ENCODE peak calls at places on chromosomes 6 and 20, in nine cellular contexts. One of them, this sample, is unnamed.

GRCh38 chr20:24627291-24627690 is 157.9 kb downstream of the SYNDIG1 start:
- DNase-seq in neural crest cell: no peak
- DNase-seq in bronchial epithelial cell: no peak
- DNase-seq in cardiac muscle cell: no peak
- DNase-seq in Peyer's patch: no peak
- DNase-seq in uterus: no peak
- DNase-seq in pancreas: no peak
- DNase-seq in glutamatergic neuron: no peak
- DNase-seq in GM23338: no peak
- DNase-seq in this sample: no peak

GRCh38 chr6:73394577-73395354 is at the start of gene DDX43:
- DNase-seq in glutamatergic neuron: no peak
- DNase-seq in bronchial epithelial cell: peak; percentile 15
- DNase-seq in GM23338: peak; percentile 77
- DNase-seq in pancreas: peak; percentile 70
- DNase-seq in cardiac muscle cell: no peak
- DNase-seq in neural crest cell: no peak
- DNase-seq in Peyer's patch: peak; percentile 63
- DNase-seq in uterus: peak; percentile 18
- DNase-seq in this sample: peak; percentile 75

GRCh38 chr6:57256541-57256940 is 34.4 kb upstream of the RAB23 start:
- DNase-seq in Peyer's patch: no peak
- DNase-seq in uterus: no peak
- DNase-seq in pancreas: no peak
- DNase-seq in GM23338: no peak
- DNase-seq in cardiac muscle cell: no peak
- DNase-seq in glutamatergic neuron: no peak
- DNase-seq in bronchial epithelial cell: no peak
- DNase-seq in neural crest cell: no peak
- DNase-seq in this sample: no peak

GRCh38 chr6:143902827-143903226 is 38.6 kb downstream of the ZC2HC1B start:
- DNase-seq in glutamatergic neuron: no peak
- DNase-seq in pancreas: no peak
- DNase-seq in Peyer's patch: no peak
- DNase-seq in cardiac muscle cell: no peak
- DNase-seq in uterus: no peak
- DNase-seq in bronchial epithelial cell: no peak
- DNase-seq in GM23338: no peak
- DNase-seq in neural crest cell: no peak
- DNase-seq in this sample: no peak

GRCh38 chr20:52048365-52048764 is 143.2 kb downstream of the ZFP64 start:
- DNase-seq in uterus: no peak
- DNase-seq in glutamatergic neuron: no peak
- DNase-seq in cardiac muscle cell: no peak
- DNase-seq in Peyer's patch: no peak
- DNase-seq in neural crest cell: no peak
- DNase-seq in bronchial epithelial cell: no peak
- DNase-seq in GM23338: peak; percentile 84
- DNase-seq in pancreas: no peak
- DNase-seq in this sample: no peak

GRCh38 chr6:35011096-35012041 is 122.3 kb downstream of the ANKS1A start:
- DNase-seq in Peyer's patch: no peak
- DNase-seq in pancreas: no peak
- DNase-seq in glutamatergic neuron: no peak
- DNase-seq in uterus: no peak
- DNase-seq in cardiac muscle cell: no peak
- DNase-seq in neural crest cell: no peak
- DNase-seq in GM23338: no peak
- DNase-seq in bronchial epithelial cell: no peak
- DNase-seq in this sample: no peak

GRCh38 chr20:63934271-63935068 is 21.7 kb downstream of the UCKL1 start:
- DNase-seq in uterus: no peak
- DNase-seq in pancreas: no peak
- DNase-seq in GM23338: peak; percentile 72
- DNase-seq in cardiac muscle cell: peak; percentile 49
- DNase-seq in Peyer's patch: no peak
- DNase-seq in glutamatergic neuron: peak; percentile 72
- DNase-seq in neural crest cell: peak; percentile 36
- DNase-seq in bronchial epithelial cell: no peak
- DNase-seq in this sample: no peak

GRCh38 chr6:158646023-158646888 is 1.7 kb upstream of the DYNLT1 start:
- DNase-seq in neural crest cell: no peak
- DNase-seq in GM23338: no peak
- DNase-seq in Peyer's patch: no peak
- DNase-seq in pancreas: no peak
- DNase-seq in uterus: no peak
- DNase-seq in bronchial epithelial cell: peak; percentile 83
- DNase-seq in glutamatergic neuron: no peak
- DNase-seq in cardiac muscle cell: no peak
- DNase-seq in this sample: peak; percentile 25

GRCh38 chr20:47360207-47360488 is 3.6 kb upstream of the ZMYND8 start:
- DNase-seq in bronchial epithelial cell: peak; percentile 98
- DNase-seq in uterus: no peak
- DNase-seq in neural crest cell: no peak
- DNase-seq in GM23338: no peak
- DNase-seq in glutamatergic neuron: no peak
- DNase-seq in cardiac muscle cell: no peak
- DNase-seq in pancreas: peak; percentile 58
- DNase-seq in Peyer's patch: no peak
- DNase-seq in this sample: no peak

DNA sequence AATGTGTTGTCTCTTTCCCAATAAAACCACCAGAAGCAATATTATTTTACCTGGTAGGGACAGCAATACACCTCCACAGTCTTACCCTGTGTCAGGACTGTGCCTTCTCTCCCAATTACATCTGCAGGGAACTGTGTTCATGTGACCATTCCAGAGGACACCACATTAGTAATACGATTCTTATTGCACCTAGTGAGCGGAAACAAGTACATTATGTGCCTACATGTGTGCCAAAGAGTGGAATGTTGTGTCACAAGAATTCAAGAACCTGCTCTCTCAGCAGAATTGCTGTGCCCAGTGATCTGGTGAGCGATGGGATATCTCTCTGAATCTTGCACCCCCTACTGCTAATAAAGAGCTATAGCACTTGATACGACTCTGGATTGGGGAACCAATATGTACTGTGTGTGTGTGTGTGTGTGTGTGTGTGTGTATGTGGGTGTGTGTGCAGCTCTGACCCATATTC is 57.4 kb upstream of the FOXC1 start:
- DNase-seq in Peyer's patch: no peak
- DNase-seq in neural crest cell: no peak
- DNase-seq in uterus: no peak
- DNase-seq in glutamatergic neuron: no peak
- DNase-seq in cardiac muscle cell: no peak
- DNase-seq in GM23338: peak; percentile 71
- DNase-seq in pancreas: no peak
- DNase-seq in bronchial epithelial cell: peak; percentile 40
- DNase-seq in this sample: no peak
- TF ChIP-seq CTCF in Peyer's patch: no peak
- TF ChIP-seq CTCF in neural crest cell: peak; percentile 40
- TF ChIP-seq CTCF in uterus: no peak
- TF ChIP-seq CTCF in glutamatergic neuron: no peak
- TF ChIP-seq CTCF in cardiac muscle cell: peak; percentile 48
- TF ChIP-seq CTCF in GM23338: peak; percentile 53
- TF ChIP-seq CTCF in pancreas: no peak
- TF ChIP-seq CTCF in bronchial epithelial cell: peak; percentile 41
- TF ChIP-seq CTCF in this sample: peak; percentile 30

GRCh38 chr6:116615937-116616756 is at the start of gene RSPH4A:
- DNase-seq in GM23338: peak; percentile 99
- DNase-seq in neural crest cell: peak; percentile 75
- DNase-seq in uterus: peak; percentile 90
- DNase-seq in cardiac muscle cell: peak; percentile 97
- DNase-seq in glutamatergic neuron: peak; percentile 84
- DNase-seq in pancreas: peak; percentile 94
- DNase-seq in bronchial epithelial cell: peak; percentile 95
- DNase-seq in Peyer's patch: peak; percentile 74
- DNase-seq in this sample: peak; percentile 95
- TF ChIP-seq CTCF in GM23338: no peak
- TF ChIP-seq CTCF in neural crest cell: no peak
- TF ChIP-seq CTCF in uterus: no peak
- TF ChIP-seq CTCF in cardiac muscle cell: peak; percentile 43
- TF ChIP-seq CTCF in glutamatergic neuron: no peak
- TF ChIP-seq CTCF in pancreas: no peak
- TF ChIP-seq CTCF in bronchial epithelial cell: no peak
- TF ChIP-seq CTCF in Peyer's patch: no peak
- TF ChIP-seq CTCF in this sample: peak; percentile 20

GRCh38 chr6:155319902-155320301 is 5.6 kb upstream of the TFB1M start:
- DNase-seq in Peyer's patch: no peak
- DNase-seq in uterus: no peak
- DNase-seq in neural crest cell: no peak
- DNase-seq in glutamatergic neuron: no peak
- DNase-seq in bronchial epithelial cell: no peak
- DNase-seq in pancreas: no peak
- DNase-seq in GM23338: no peak
- DNase-seq in cardiac muscle cell: no peak
- DNase-seq in this sample: no peak

GRCh38 chr6:155314773-155315515 is 660 bp upstream of the TFB1M start:
- DNase-seq in Peyer's patch: no peak
- DNase-seq in neural crest cell: no peak
- DNase-seq in glutamatergic neuron: no peak
- DNase-seq in cardiac muscle cell: no peak
- DNase-seq in uterus: peak; percentile 36
- DNase-seq in bronchial epithelial cell: peak; percentile 83
- DNase-seq in pancreas: peak; percentile 56
- DNase-seq in GM23338: no peak
- DNase-seq in this sample: no peak

GRCh38 chr6:155315516-155315871 is 1.2 kb upstream of the TFB1M start:
- DNase-seq in pancreas: no peak
- DNase-seq in uterus: no peak
- DNase-seq in bronchial epithelial cell: no peak
- DNase-seq in cardiac muscle cell: no peak
- DNase-seq in glutamatergic neuron: no peak
- DNase-seq in neural crest cell: no peak
- DNase-seq in Peyer's patch: no peak
- DNase-seq in GM23338: no peak
- DNase-seq in this sample: no peak

GRCh38 chr6:155316419-155316818 is 2.1 kb upstream of the TFB1M start:
- DNase-seq in pancreas: no peak
- DNase-seq in GM23338: no peak
- DNase-seq in uterus: no peak
- DNase-seq in glutamatergic neuron: no peak
- DNase-seq in bronchial epithelial cell: no peak
- DNase-seq in Peyer's patch: no peak
- DNase-seq in neural crest cell: no peak
- DNase-seq in cardiac muscle cell: no peak
- DNase-seq in this sample: no peak

DNA sequence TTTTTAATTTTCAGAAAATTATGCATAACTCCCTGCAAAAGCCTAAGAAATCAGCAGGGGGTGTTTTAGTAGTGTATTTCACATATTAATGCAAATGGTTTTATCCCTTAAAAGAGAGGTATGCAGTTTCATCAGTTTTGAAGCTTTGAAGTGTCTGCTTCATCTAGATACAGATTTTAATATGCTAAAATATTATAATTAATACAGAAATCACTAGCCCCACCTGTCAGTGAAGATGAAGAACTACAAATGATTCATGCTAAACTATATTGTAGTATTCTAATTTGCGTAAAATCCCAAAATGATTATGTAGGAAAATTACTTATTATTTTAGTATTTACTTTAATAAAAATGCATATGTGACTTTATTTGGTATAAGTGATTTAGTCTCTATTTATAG is 2.9 kb upstream of the TFB1M start:
- DNase-seq in cardiac muscle cell: no peak
- DNase-seq in pancreas: no peak
- DNase-seq in Peyer's patch: no peak
- DNase-seq in glutamatergic neuron: no peak
- DNase-seq in bronchial epithelial cell: no peak
- DNase-seq in uterus: no peak
- DNase-seq in neural crest cell: no peak
- DNase-seq in GM23338: no peak
- DNase-seq in this sample: no peak
- TF ChIP-seq CTCF in cardiac muscle cell: peak; percentile 39
- TF ChIP-seq CTCF in pancreas: no peak
- TF ChIP-seq CTCF in Peyer's patch: no peak
- TF ChIP-seq CTCF in glutamatergic neuron: peak; percentile 40
- TF ChIP-seq CTCF in bronchial epithelial cell: no peak
- TF ChIP-seq CTCF in uterus: peak; percentile 5
- TF ChIP-seq CTCF in neural crest cell: peak; percentile 42
- TF ChIP-seq CTCF in GM23338: peak; percentile 33
- TF ChIP-seq CTCF in this sample: peak; percentile 48

GRCh38 chr20:62025394-62025793 is 40.3 kb downstream of the TAF4 start:
- DNase-seq in uterus: no peak
- DNase-seq in bronchial epithelial cell: no peak
- DNase-seq in GM23338: no peak
- DNase-seq in cardiac muscle cell: no peak
- DNase-seq in pancreas: no peak
- DNase-seq in glutamatergic neuron: no peak
- DNase-seq in neural crest cell: no peak
- DNase-seq in Peyer's patch: no peak
- DNase-seq in this sample: no peak

GRCh38 chr20:62027116-62027515 is 38.6 kb downstream of the TAF4 start:
- DNase-seq in cardiac muscle cell: no peak
- DNase-seq in pancreas: no peak
- DNase-seq in bronchial epithelial cell: no peak
- DNase-seq in Peyer's patch: no peak
- DNase-seq in GM23338: no peak
- DNase-seq in uterus: no peak
- DNase-seq in neural crest cell: no peak
- DNase-seq in glutamatergic neuron: no peak
- DNase-seq in this sample: no peak

GRCh38 chr20:62026564-62026856 is 39.2 kb downstream of the TAF4 start:
- DNase-seq in cardiac muscle cell: no peak
- DNase-seq in GM23338: no peak
- DNase-seq in bronchial epithelial cell: no peak
- DNase-seq in neural crest cell: no peak
- DNase-seq in Peyer's patch: no peak
- DNase-seq in uterus: no peak
- DNase-seq in pancreas: no peak
- DNase-seq in glutamatergic neuron: no peak
- DNase-seq in this sample: no peak

GRCh38 chr20:62027698-62028321 is 37.9 kb downstream of the TAF4 start:
- DNase-seq in uterus: no peak
- DNase-seq in bronchial epithelial cell: no peak
- DNase-seq in glutamatergic neuron: no peak
- DNase-seq in Peyer's patch: no peak
- DNase-seq in pancreas: no peak
- DNase-seq in GM23338: no peak
- DNase-seq in cardiac muscle cell: no peak
- DNase-seq in neural crest cell: no peak
- DNase-seq in this sample: no peak

DNA sequence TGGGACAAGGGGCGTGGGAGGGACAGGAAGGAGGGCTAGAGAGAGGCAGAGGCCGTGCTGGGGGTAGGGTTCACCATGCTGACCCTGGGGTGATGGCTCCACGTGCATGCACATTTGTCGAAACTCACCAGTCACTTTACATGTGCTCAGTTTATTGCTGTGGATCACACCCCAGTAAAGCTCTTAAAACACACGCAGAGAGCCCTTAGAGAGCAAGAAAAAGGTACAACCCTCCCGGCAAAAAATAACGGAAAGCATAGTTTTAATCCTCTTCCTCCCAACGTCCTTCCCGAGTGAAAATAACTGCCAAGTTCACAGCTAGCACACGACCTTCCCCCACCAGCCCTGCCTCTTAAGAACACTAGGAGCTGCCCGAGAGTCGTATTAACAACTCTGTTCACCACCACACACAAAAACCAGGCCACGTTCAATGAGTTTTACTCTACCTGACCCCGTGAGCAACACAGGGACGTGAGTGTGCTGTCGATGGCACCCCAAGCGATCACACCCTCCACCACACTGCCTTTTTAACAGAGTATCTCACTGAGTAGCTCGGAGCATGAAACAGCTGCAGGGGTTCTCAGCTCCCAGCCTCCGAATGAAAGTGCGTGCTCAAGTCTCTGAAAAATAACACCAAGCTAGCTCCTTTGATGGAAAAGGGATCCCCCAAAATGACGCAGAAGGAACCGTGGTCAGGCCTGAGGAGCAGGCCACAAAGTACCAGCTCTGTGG is 39.7 kb downstream of the TAF4 start:
- DNase-seq in cardiac muscle cell: peak; percentile 49
- DNase-seq in pancreas: peak; percentile 26
- DNase-seq in uterus: peak; percentile 29
- DNase-seq in GM23338: no peak
- DNase-seq in neural crest cell: no peak
- DNase-seq in glutamatergic neuron: no peak
- DNase-seq in bronchial epithelial cell: no peak
- DNase-seq in Peyer's patch: no peak
- DNase-seq in this sample: no peak
- TF ChIP-seq CTCF in cardiac muscle cell: peak; percentile 88
- TF ChIP-seq CTCF in pancreas: peak; percentile 16
- TF ChIP-seq CTCF in uterus: peak; percentile 50
- TF ChIP-seq CTCF in GM23338: no peak
- TF ChIP-seq CTCF in neural crest cell: peak; percentile 46
- TF ChIP-seq CTCF in glutamatergic neuron: no peak
- TF ChIP-seq CTCF in bronchial epithelial cell: no peak
- TF ChIP-seq CTCF in Peyer's patch: no peak
- TF ChIP-seq CTCF in this sample: peak; percentile 71